ENCODE peak calls at places on chromosomes 5 and 9, in six cellular contexts. One of them, this sample, is unnamed.

GRCh38 chr5:151667083-151667482 is 19.6 kb downstream of the SPARC start:
- DNase-seq in neuronal stem cell: no peak
- DNase-seq in SK-N-SH: no peak
- DNase-seq in mammary epithelial cell: no peak
- DNase-seq in GM23248: no peak
- DNase-seq in astrocyte: no peak
- DNase-seq in this sample: no peak

GRCh38 chr9:92345582-92345981 is 19.8 kb downstream of the CENPP start:
- DNase-seq in neuronal stem cell: no peak
- DNase-seq in SK-N-SH: no peak
- DNase-seq in mammary epithelial cell: no peak
- DNase-seq in GM23248: no peak
- DNase-seq in astrocyte: no peak
- DNase-seq in this sample: no peak

GRCh38 chr9:93668261-93668871 is 92.0 kb downstream of the PHF2 start:
- DNase-seq in neuronal stem cell: no peak
- DNase-seq in SK-N-SH: no peak
- DNase-seq in mammary epithelial cell: no peak
- DNase-seq in GM23248: no peak
- DNase-seq in astrocyte: no peak
- DNase-seq in this sample: no peak

GRCh38 chr9:113178087-113178486 is 27.3 kb downstream of the SLC31A2 start:
- DNase-seq in neuronal stem cell: no peak
- DNase-seq in SK-N-SH: no peak
- DNase-seq in mammary epithelial cell: no peak
- DNase-seq in GM23248: peak; percentile 63
- DNase-seq in astrocyte: peak; percentile 81
- DNase-seq in this sample: no peak

GRCh38 chr5:138611295-138612220 is 36.4 kb upstream of the HSPA9 start:
- DNase-seq in neuronal stem cell: no peak
- DNase-seq in SK-N-SH: peak; percentile 77
- DNase-seq in mammary epithelial cell: no peak
- DNase-seq in GM23248: peak; percentile 26
- DNase-seq in astrocyte: no peak
- DNase-seq in this sample: no peak

GRCh38 chr5:181133610-181134231 is 2.8 kb upstream of the OR2V1 start:
- DNase-seq in neuronal stem cell: no peak
- DNase-seq in SK-N-SH: no peak
- DNase-seq in mammary epithelial cell: peak; percentile 70
- DNase-seq in GM23248: peak; percentile 83
- DNase-seq in astrocyte: peak; percentile 41
- DNase-seq in this sample: peak; percentile 25

GRCh38 chr5:93874491-93874890 is 133.1 kb upstream of the POU5F2 start:
- DNase-seq in neuronal stem cell: no peak
- DNase-seq in SK-N-SH: no peak
- DNase-seq in mammary epithelial cell: no peak
- DNase-seq in GM23248: peak; percentile 10
- DNase-seq in astrocyte: no peak
- DNase-seq in this sample: no peak

GRCh38 chr9:130275156-130275555 is 9.6 kb downstream of the HMCN2 start:
- DNase-seq in neuronal stem cell: no peak
- DNase-seq in SK-N-SH: no peak
- DNase-seq in mammary epithelial cell: no peak
- DNase-seq in GM23248: no peak
- DNase-seq in astrocyte: no peak
- DNase-seq in this sample: no peak

GRCh38 chr5:34586117-34586885 is 69.8 kb upstream of the RAI14 start:
- DNase-seq in neuronal stem cell: no peak
- DNase-seq in SK-N-SH: no peak
- DNase-seq in mammary epithelial cell: peak; percentile 89
- DNase-seq in GM23248: peak; percentile 89
- DNase-seq in astrocyte: peak; percentile 94
- DNase-seq in this sample: no peak

GRCh38 chr9:131650254-131650653 is 89.6 kb downstream of the RAPGEF1 start:
- DNase-seq in neuronal stem cell: no peak
- DNase-seq in SK-N-SH: no peak
- DNase-seq in mammary epithelial cell: peak; percentile 57
- DNase-seq in GM23248: peak; percentile 99
- DNase-seq in astrocyte: peak; percentile 13
- DNase-seq in this sample: peak; percentile 52

GRCh38 chr5:148145916-148146315 is 22.4 kb upstream of the SPINK14 start:
- DNase-seq in neuronal stem cell: no peak
- DNase-seq in SK-N-SH: no peak
- DNase-seq in mammary epithelial cell: peak; percentile 81
- DNase-seq in GM23248: peak; percentile 2
- DNase-seq in astrocyte: peak; percentile 20
- DNase-seq in this sample: no peak

GRCh38 chr5:28077291-28078240 is 1039.2 kb upstream of the CDH9 start:
- DNase-seq in neuronal stem cell: no peak
- DNase-seq in SK-N-SH: no peak
- DNase-seq in mammary epithelial cell: no peak
- DNase-seq in GM23248: no peak
- DNase-seq in astrocyte: no peak
- DNase-seq in this sample: no peak

GRCh38 chr5:132480546-132481242 is 9.9 kb downstream of the IRF1 start:
- DNase-seq in neuronal stem cell: no peak
- DNase-seq in SK-N-SH: no peak
- DNase-seq in mammary epithelial cell: no peak
- DNase-seq in GM23248: no peak
- DNase-seq in astrocyte: no peak
- DNase-seq in this sample: no peak

GRCh38 chr9:96620832-96621269 is 1.2 kb upstream of the CDC14B start:
- DNase-seq in neuronal stem cell: no peak
- DNase-seq in SK-N-SH: no peak
- DNase-seq in mammary epithelial cell: no peak
- DNase-seq in GM23248: no peak
- DNase-seq in astrocyte: no peak
- DNase-seq in this sample: no peak

GRCh38 chr5:79236364-79236969 is 536 bp downstream of the JMY start:
- DNase-seq in neuronal stem cell: peak; percentile 51
- DNase-seq in SK-N-SH: peak; percentile 82
- DNase-seq in mammary epithelial cell: peak; percentile 48
- DNase-seq in GM23248: peak; percentile 68
- DNase-seq in astrocyte: peak; percentile 23
- DNase-seq in this sample: no peak

GRCh38 chr5:72040513-72040912 is 66.8 kb upstream of the MAP1B start:
- DNase-seq in neuronal stem cell: no peak
- DNase-seq in SK-N-SH: no peak
- DNase-seq in mammary epithelial cell: no peak
- DNase-seq in GM23248: no peak
- DNase-seq in astrocyte: no peak
- DNase-seq in this sample: no peak

GRCh38 chr5:52751137-52751536 is 36.6 kb upstream of the ITGA1 start:
- DNase-seq in neuronal stem cell: no peak
- DNase-seq in SK-N-SH: no peak
- DNase-seq in mammary epithelial cell: no peak
- DNase-seq in GM23248: no peak
- DNase-seq in astrocyte: no peak
- DNase-seq in this sample: no peak

GRCh38 chr5:35089688-35090314 is 42.1 kb upstream of the AGXT2 start:
- DNase-seq in neuronal stem cell: peak; percentile 51
- DNase-seq in SK-N-SH: peak; percentile 48
- DNase-seq in mammary epithelial cell: peak; percentile 32
- DNase-seq in GM23248: peak; percentile 87
- DNase-seq in astrocyte: peak; percentile 44
- DNase-seq in this sample: no peak

GRCh38 chr5:77175235-77175634 is 35.2 kb upstream of the PDE8B start:
- DNase-seq in neuronal stem cell: no peak
- DNase-seq in SK-N-SH: no peak
- DNase-seq in mammary epithelial cell: no peak
- DNase-seq in GM23248: no peak
- DNase-seq in astrocyte: no peak
- DNase-seq in this sample: no peak

GRCh38 chr9:134378901-134379338 is 52.7 kb downstream of the RXRA start:
- DNase-seq in neuronal stem cell: no peak
- DNase-seq in SK-N-SH: peak; percentile 58
- DNase-seq in mammary epithelial cell: peak; percentile 67
- DNase-seq in GM23248: peak; percentile 71
- DNase-seq in astrocyte: peak; percentile 31
- DNase-seq in this sample: no peak

DNA sequence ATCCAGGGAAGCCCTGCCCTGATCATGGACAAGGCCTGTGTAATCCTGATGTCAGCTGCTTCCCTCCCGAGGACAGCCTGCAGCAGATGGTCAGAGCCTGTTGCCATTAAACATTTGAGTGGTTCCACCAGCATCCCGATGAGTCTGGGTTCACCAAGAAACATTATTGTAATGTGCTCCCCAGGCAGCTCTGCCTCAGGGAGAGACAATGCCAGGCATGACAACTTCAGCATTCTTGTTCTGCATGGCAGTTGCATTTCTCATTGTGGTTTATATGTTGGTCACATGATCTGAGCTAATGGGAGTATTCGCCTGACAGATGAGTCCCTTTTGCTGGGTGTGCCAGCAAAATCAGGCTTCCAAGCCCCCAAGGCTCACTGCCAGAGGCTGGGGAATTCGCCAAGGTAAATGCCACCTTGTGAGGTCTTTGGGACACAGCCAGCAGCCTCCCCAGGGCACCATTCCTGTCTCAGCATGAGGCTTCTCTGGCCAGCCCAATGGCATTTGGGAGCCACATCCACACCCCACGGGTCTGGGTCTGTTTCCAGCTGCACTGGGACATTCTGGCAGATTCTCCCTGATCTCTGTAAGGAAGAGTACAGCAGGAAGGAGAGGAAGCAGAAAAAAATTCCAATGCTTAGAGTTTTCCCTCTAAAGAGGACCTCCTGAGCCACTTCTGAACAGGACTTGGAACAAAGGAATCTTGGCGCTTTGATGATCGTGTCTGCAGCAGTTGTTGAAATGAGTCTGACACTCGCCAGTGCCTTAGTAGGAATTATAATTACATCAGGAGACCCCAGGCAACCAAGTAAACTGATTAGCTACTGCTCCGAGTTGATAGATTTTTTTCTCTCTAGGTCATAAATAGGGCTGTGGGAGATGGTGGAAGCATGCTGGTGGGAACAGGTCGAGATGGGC is 18.6 kb downstream of the KCNIP1 start:
- DNase-seq in neuronal stem cell: no peak
- DNase-seq in SK-N-SH: no peak
- DNase-seq in mammary epithelial cell: peak; percentile 76
- DNase-seq in GM23248: peak; percentile 86
- DNase-seq in astrocyte: peak; percentile 67
- DNase-seq in this sample: peak; percentile 69
- H3K4me2 ChIP-seq in neuronal stem cell: no peak overlapping the region
- H3K4me2 ChIP-seq in SK-N-SH: peak overlapping the region; percentile 22
- H3K4me2 ChIP-seq in mammary epithelial cell: peak overlapping the region; percentile 11
- H3K4me2 ChIP-seq in GM23248: peak overlapping the region; percentile 44
- H3K4me2 ChIP-seq in astrocyte: peak overlapping the region; percentile 59
- H3K4me2 ChIP-seq in this sample: peak overlapping the region; percentile 58

DNA sequence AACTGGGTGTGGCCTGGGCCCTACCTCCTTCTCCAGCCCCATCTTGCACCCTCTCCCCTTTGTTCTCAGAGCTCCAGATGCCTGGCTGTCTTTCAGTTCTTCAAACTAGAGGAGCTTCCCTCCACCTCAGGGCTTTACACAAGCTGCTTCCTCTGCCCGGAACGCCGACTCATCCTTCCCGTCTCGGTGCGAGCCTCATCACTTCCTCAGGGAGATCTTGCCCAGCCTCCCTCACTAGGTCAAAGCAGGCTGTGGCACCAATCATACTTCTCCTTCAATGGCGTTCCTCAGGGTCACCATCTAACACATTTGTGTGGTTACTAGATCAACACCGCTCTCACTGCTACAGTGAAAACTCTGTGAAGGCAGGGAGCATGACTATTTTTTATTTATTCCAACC is 56.2 kb upstream of the ZSWIM6 start:
- DNase-seq in neuronal stem cell: no peak
- DNase-seq in SK-N-SH: no peak
- DNase-seq in mammary epithelial cell: peak; percentile 56
- DNase-seq in GM23248: peak; percentile 73
- DNase-seq in astrocyte: peak; percentile 52
- DNase-seq in this sample: peak; percentile 7
- H3K9ac ChIP-seq in neuronal stem cell: no peak overlapping the region
- H3K9ac ChIP-seq in SK-N-SH: peak overlapping the region; percentile 6
- H3K9ac ChIP-seq in mammary epithelial cell: no peak overlapping the region
- H3K9ac ChIP-seq in GM23248: no peak overlapping the region
- H3K9ac ChIP-seq in astrocyte: no peak overlapping the region
- H3K9ac ChIP-seq in this sample: peak overlapping the region; percentile 41

DNA sequence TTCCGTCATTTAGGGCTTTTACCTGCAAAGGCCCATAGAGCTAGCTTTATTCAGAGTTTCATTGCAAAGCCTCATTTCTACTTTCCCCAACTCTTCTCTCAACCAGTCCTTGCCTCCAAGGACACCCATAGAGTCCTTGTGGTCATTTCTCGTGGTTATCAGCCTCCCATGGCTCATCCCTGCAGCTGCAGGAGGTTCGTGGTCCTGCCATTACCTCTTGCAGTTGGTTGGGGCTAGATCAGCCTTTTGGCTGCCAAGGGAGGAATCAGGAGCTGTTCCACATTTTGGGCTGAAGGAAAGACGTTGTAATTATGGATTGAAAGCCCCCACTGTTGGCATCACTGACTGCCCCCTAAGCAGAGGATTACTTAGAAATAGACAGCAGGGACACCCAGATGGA is 231.0 kb downstream of the MAN2A1 start:
- DNase-seq in neuronal stem cell: no peak
- DNase-seq in SK-N-SH: no peak
- DNase-seq in mammary epithelial cell: no peak
- DNase-seq in GM23248: no peak
- DNase-seq in astrocyte: no peak
- DNase-seq in this sample: no peak
- H2AFZ ChIP-seq in neuronal stem cell: no peak overlapping the region
- H2AFZ ChIP-seq in SK-N-SH: no peak overlapping the region
- H2AFZ ChIP-seq in mammary epithelial cell: no peak overlapping the region
- H2AFZ ChIP-seq in GM23248: no peak overlapping the region
- H2AFZ ChIP-seq in astrocyte: no peak overlapping the region
- H2AFZ ChIP-seq in this sample: no peak overlapping the region

GRCh38 chr9:76688471-76689238 is 75.6 kb upstream of the PCA3 start:
- DNase-seq in neuronal stem cell: no peak
- DNase-seq in SK-N-SH: no peak
- DNase-seq in mammary epithelial cell: no peak
- DNase-seq in GM23248: peak; percentile 43
- DNase-seq in astrocyte: no peak
- DNase-seq in this sample: no peak

GRCh38 chr9:76691761-76692313 is 72.4 kb upstream of the PCA3 start:
- DNase-seq in neuronal stem cell: no peak
- DNase-seq in SK-N-SH: no peak
- DNase-seq in mammary epithelial cell: no peak
- DNase-seq in GM23248: no peak
- DNase-seq in astrocyte: no peak
- DNase-seq in this sample: no peak

GRCh38 chr9:76687861-76688374 is 76.3 kb upstream of the PCA3 start:
- DNase-seq in neuronal stem cell: no peak
- DNase-seq in SK-N-SH: no peak
- DNase-seq in mammary epithelial cell: peak; percentile 98
- DNase-seq in GM23248: peak; percentile 95
- DNase-seq in astrocyte: peak; percentile 95
- DNase-seq in this sample: peak; percentile 1

GRCh38 chr9:76692448-76693129 is 71.6 kb upstream of the PCA3 start:
- DNase-seq in neuronal stem cell: no peak
- DNase-seq in SK-N-SH: no peak
- DNase-seq in mammary epithelial cell: no peak
- DNase-seq in GM23248: no peak
- DNase-seq in astrocyte: no peak
- DNase-seq in this sample: no peak

GRCh38 chr9:76690575-76691370 is 73.5 kb upstream of the PCA3 start:
- DNase-seq in neuronal stem cell: no peak
- DNase-seq in SK-N-SH: no peak
- DNase-seq in mammary epithelial cell: no peak
- DNase-seq in GM23248: no peak
- DNase-seq in astrocyte: no peak
- DNase-seq in this sample: no peak
- H3K4me2 ChIP-seq in neuronal stem cell: no peak overlapping the region
- H3K4me2 ChIP-seq in SK-N-SH: peak overlapping the region; percentile 75
- H3K4me2 ChIP-seq in mammary epithelial cell: no peak overlapping the region
- H3K4me2 ChIP-seq in GM23248: no peak overlapping the region
- H3K4me2 ChIP-seq in astrocyte: no peak overlapping the region
- H3K4me2 ChIP-seq in this sample: no peak overlapping the region